ENCODE peak calls at places on chromosomes 7 and 10, in six cellular contexts. S, H, M, B, Y and N are unnamed samples.

GRCh38 chr10:24240001-24240751 is 31.2 kb downstream of the KIAA1217 start:
- DNase-seq in Y (no peak), H (no peak), S (no peak), M (no peak), B (no peak), N (no peak)

GRCh38 chr10:62851449-62851848 is 35.3 kb upstream of the EGR2 start:
- DNase-seq in Y (no peak), H (no peak), B (no peak), M (no peak), S (no peak), N (no peak)

GRCh38 chr7:55127622-55128081 is 108.8 kb downstream of the EGFR start:
- DNase-seq in Y (no peak), M (no peak), H (no peak), B (no peak), S (no peak), N (no peak)

GRCh38 chr10:27479016-27479415 is 25.1 kb upstream of the RAB18 start:
- DNase-seq in H (no peak), Y (no peak), S (no peak), B (no peak), M (no peak), N (no peak)

GRCh38 chr10:43688348-43688892 is 39.7 kb upstream of the ZNF32 start:
- DNase-seq in M (no peak), S (no peak), B (no peak), H (no peak), Y (no peak), N (peak)

GRCh38 chr10:50540069-50540825 is 83.5 kb downstream of the SGMS1 start:
- DNase-seq in B (peak), M (no peak), S (no peak), H (no peak), Y (peak), N (no peak)

GRCh38 chr7:8295638-8296361 is 33.8 kb upstream of the ICA1 start:
- DNase-seq in B (peak), S (peak), M (no peak), H (peak), Y (peak), N (peak)

GRCh38 chr7:24891173-24891787 is 88.7 kb downstream of the OSBPL3 start:
- DNase-seq in H (no peak), Y (no peak), B (no peak), S (no peak), M (no peak), N (no peak)

GRCh38 chr7:150379590-150380379 is 655 bp downstream of the ZNF775 start:
- DNase-seq in Y (peak), S (peak), H (no peak), M (no peak), B (no peak), N (peak)

GRCh38 chr10:103153302-103153759 is 39.7 kb downstream of the NT5C2 start:
- DNase-seq in M (no peak), H (no peak), B (no peak), Y (no peak), S (peak), N (no peak)

GRCh38 chr10:115129752-115130151 is 36.6 kb downstream of the ATRNL1 start:
- DNase-seq in B (no peak), M (no peak), H (no peak), Y (peak), S (no peak), N (peak)

GRCh38 chr10:47311193-47311899 is 10.9 kb upstream of the GDF2 start:
- DNase-seq in Y (no peak), M (no peak), B (peak), S (no peak), H (no peak), N (peak)

GRCh38 chr10:108424656-108425055 is 1260.2 kb upstream of the SORCS1 start:
- DNase-seq in Y (no peak), M (no peak), B (no peak), H (peak), S (no peak), N (no peak)

GRCh38 chr7:114293289-114294012 is 121.2 kb upstream of the FOXP2 start:
- DNase-seq in H (no peak), M (no peak), B (no peak), Y (no peak), S (no peak), N (no peak)

GRCh38 chr7:92696584-92696983 is 106.4 kb upstream of the FAM133B start:
- DNase-seq in B (no peak), M (no peak), S (no peak), Y (no peak), H (no peak), N (no peak)

GRCh38 chr7:95213148-95213547 is 111.2 kb downstream of the PON1 start:
- DNase-seq in M (no peak), S (no peak), Y (no peak), H (no peak), B (no peak), N (no peak)

GRCh38 chr7:2496375-2496774 is 20.2 kb upstream of the GRIFIN start:
- DNase-seq in M (no peak), Y (no peak), H (no peak), B (no peak), S (no peak), N (no peak)

GRCh38 chr7:81110673-81111072 is 191.8 kb upstream of the SEMA3C start:
- DNase-seq in Y (no peak), H (no peak), S (no peak), B (no peak), M (no peak), N (no peak)

GRCh38 chr10:95262763-95263518 is 27.9 kb downstream of the PDLIM1 start:
- DNase-seq in H (no peak), Y (no peak), B (no peak), M (no peak), S (no peak), N (no peak)

GRCh38 chr7:157483515-157483914 is 146.7 kb downstream of the DNAJB6 start:
- DNase-seq in H (no peak), M (no peak), B (no peak), Y (no peak), S (no peak), N (no peak)

GRCh38 chr7:133349101-133349500 is 96.2 kb downstream of the EXOC4 start:
- DNase-seq in S (no peak), Y (no peak), M (no peak), B (no peak), H (no peak), N (no peak)

GRCh38 chr10:129319934-129320333 is 147.1 kb upstream of the MGMT start:
- DNase-seq in B (no peak), Y (no peak), M (no peak), H (no peak), S (no peak), N (no peak)

GRCh38 chr7:34823650-34824258 is 165.7 kb downstream of the NPSR1 start:
- DNase-seq in M (peak), Y (peak), B (peak), H (peak), S (no peak), N (peak)

GRCh38 chr7:124718032-124718766 is 47.4 kb downstream of the GPR37 start:
- DNase-seq in B (no peak), Y (no peak), S (no peak), M (no peak), H (no peak), N (no peak)

GRCh38 chr7:5437348-5437892 is 13.8 kb upstream of the TNRC18 start:
- DNase-seq in Y (no peak), M (no peak), H (no peak), B (no peak), S (no peak), N (no peak)